ENCODE peak calls at places on chromosomes 5 and 9, in nine cellular contexts. E is cardiac muscle cell, F is GM12865, W is mesenchymal stem cell, R is GM06990, S is PC-3, D is heart left ventricle, X is aorta, I is DND-41. Q is an unnamed sample.

GRCh38 chr9:71910602-71911060 is 362 bp downstream of the ABHD17B start:
- DNase-seq in W (no peak), E (no peak), F (no peak), R (no peak), D (no peak), I (no peak), S (no peak), X (no peak), Q (no peak)

GRCh38 chr5:30041831-30042385 is 1151.6 kb upstream of the CDH6 start:
- DNase-seq in I (no peak), R (no peak), W (no peak), D (no peak), E (no peak), F (no peak), S (peak), X (no peak), Q (no peak)

GRCh38 chr5:32042571-32042970 is 131.5 kb downstream of the GOLPH3 start:
- DNase-seq in D (no peak), F (no peak), W (no peak), I (no peak), X (no peak), R (no peak), E (no peak), S (no peak), Q (no peak)

GRCh38 chr9:109319072-109319630 is 1.7 kb downstream of the EPB41L4B start:
- DNase-seq in W (no peak), E (no peak), I (no peak), F (no peak), X (no peak), D (no peak), R (no peak), S (peak), Q (no peak)

GRCh38 chr5:66209350-66209749 is 65.2 kb downstream of the SREK1 start:
- DNase-seq in E (no peak), R (no peak), F (no peak), S (peak), D (no peak), X (no peak), I (no peak), W (no peak), Q (no peak)

GRCh38 chr5:81779935-81780266 is 29.0 kb upstream of the SSBP2 start:
- DNase-seq in I (peak), F (no peak), W (no peak), S (no peak), R (peak), E (no peak), D (no peak), X (no peak), Q (no peak)

GRCh38 chr9:77016526-77017504 is 2.6 kb upstream of the FOXB2 start:
- DNase-seq in R (no peak), W (no peak), S (no peak), X (no peak), I (no peak), E (no peak), D (no peak), F (no peak), Q (no peak)

GRCh38 chr5:6704361-6704851 is 8.8 kb upstream of the TENT4A start:
- DNase-seq in E (peak), X (peak), I (no peak), S (peak), R (no peak), W (peak), D (peak), F (no peak), Q (no peak)

GRCh38 chr5:151264113-151264512 is 11.1 kb downstream of the GM2A start:
- DNase-seq in S (peak), E (peak), W (peak), I (no peak), R (no peak), F (no peak), X (no peak), D (no peak), Q (no peak)

GRCh38 chr5:179212870-179213269 is 132.4 kb downstream of the ADAMTS2 start:
- DNase-seq in S (no peak), F (no peak), R (no peak), W (no peak), E (no peak), D (no peak), X (no peak), I (no peak), Q (no peak)

GRCh38 chr9:124399999-124400940 is 15.0 kb downstream of the PSMB7 start:
- DNase-seq in E (no peak), S (no peak), R (no peak), W (no peak), X (no peak), F (no peak), D (no peak), I (no peak), Q (no peak)

GRCh38 chr5:111159845-111160244 is 64.3 kb upstream of the CAMK4 start:
- DNase-seq in S (peak), F (peak), X (no peak), I (no peak), R (no peak), W (no peak), E (no peak), D (no peak), Q (no peak)

GRCh38 chr5:73856972-73857371 is 231.0 kb downstream of the ARHGEF28 start:
- DNase-seq in I (no peak), R (no peak), E (peak), X (no peak), F (no peak), W (no peak), D (no peak), S (no peak), Q (peak)

GRCh38 chr5:144122081-144122480 is 48.4 kb downstream of the YIPF5 start:
- DNase-seq in W (no peak), S (no peak), I (no peak), R (no peak), E (no peak), X (no peak), D (no peak), F (no peak), Q (no peak)

GRCh38 chr9:123753011-123753410 is 176.9 kb downstream of the DENND1A start:
- DNase-seq in X (no peak), W (no peak), R (no peak), S (no peak), I (no peak), D (no peak), F (no peak), E (no peak), Q (no peak)

GRCh38 chr5:33146916-33147315 is 293.8 kb upstream of the TARS1 start:
- DNase-seq in F (no peak), S (peak), E (no peak), I (no peak), W (peak), D (no peak), X (no peak), R (no peak), Q (no peak)

GRCh38 chr5:133827001-133827400 is 141.4 kb downstream of the C5orf15 start:
- DNase-seq in D (no peak), E (no peak), I (no peak), S (no peak), F (no peak), W (no peak), X (peak), R (no peak), Q (no peak)

GRCh38 chr5:121974261-121974660 is 12.5 kb downstream of the SRFBP1 start:
- DNase-seq in W (peak), S (no peak), I (no peak), F (no peak), X (no peak), E (peak), D (no peak), R (no peak), Q (no peak)

GRCh38 chr5:150560401-150561191 is 52.7 kb downstream of the NDST1 start:
- DNase-seq in I (peak), F (peak), E (peak), R (no peak), S (peak), D (peak), X (no peak), W (peak), Q (peak)

GRCh38 chr5:142201471-142201887 is 92.9 kb downstream of the NDFIP1 start:
- DNase-seq in S (peak), F (no peak), I (peak), X (no peak), W (peak), E (peak), D (no peak), R (no peak), Q (no peak)

GRCh38 chr5:141703133-141703561 is 21.1 kb upstream of the ARAP3 start:
- DNase-seq in F (no peak), X (no peak), R (no peak), S (no peak), D (no peak), W (no peak), I (no peak), E (no peak), Q (no peak)

GRCh38 chr9:37700900-37701299 is 50.1 kb downstream of the FRMPD1 start:
- DNase-seq in R (no peak), X (no peak), S (no peak), D (no peak), E (no peak), F (no peak), I (no peak), W (no peak), Q (no peak)

GRCh38 chr9:133490865-133491655 is 12.2 kb upstream of the SLC2A6 start:
- DNase-seq in E (peak), X (peak), W (no peak), R (no peak), S (no peak), D (peak), I (no peak), F (no peak), Q (no peak)

GRCh38 chr9:1837453-1838084 is 177.6 kb upstream of the SMARCA2 start:
- DNase-seq in F (peak), E (peak), R (peak), W (no peak), I (peak), D (no peak), X (no peak), S (peak), Q (peak)

GRCh38 chr5:115816226-115817042 is at the start of gene CDO1:
- DNase-seq in W (peak), D (peak), X (peak), R (peak), E (peak), I (no peak), F (no peak), S (no peak), Q (no peak)

GRCh38 chr5:157626831-157627230 is 25.4 kb downstream of the SOX30 start:
- DNase-seq in X (no peak), E (no peak), S (no peak), F (no peak), W (no peak), R (no peak), I (no peak), D (no peak), Q (no peak)

DNA sequence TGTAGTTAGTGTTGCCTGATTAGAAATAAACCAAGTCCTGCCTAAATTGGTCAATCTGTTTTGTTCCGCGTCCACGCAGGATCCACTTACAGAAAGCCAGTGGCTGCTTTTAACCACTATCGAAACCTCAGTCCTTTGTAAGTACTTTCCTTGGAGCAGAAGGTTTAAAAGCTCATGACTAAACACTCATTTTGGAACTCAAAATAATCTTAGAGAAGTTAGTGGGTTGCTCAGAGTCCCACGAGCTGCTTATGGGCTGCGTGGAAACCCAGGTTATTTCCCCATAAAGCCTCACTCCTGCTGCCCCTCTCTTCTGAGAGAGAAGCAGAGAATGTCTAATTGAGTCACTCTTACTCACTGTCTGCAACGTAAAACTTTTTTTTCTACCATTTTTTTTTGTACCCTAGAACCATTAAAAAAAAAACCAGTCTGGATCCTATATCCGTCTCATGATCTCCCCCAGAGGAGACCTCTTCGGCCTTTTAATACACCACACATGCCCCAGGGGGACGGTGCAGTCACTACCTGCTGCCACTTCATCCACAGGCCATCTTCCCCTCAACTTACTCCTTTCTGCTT is 7.5 kb downstream of the BASP1 start:
- DNase-seq in I (no peak), E (peak), F (peak), D (no peak), S (no peak), W (peak), R (peak), X (no peak), Q (no peak)
- H3K4me3 ChIP-seq in I (no peak), E (no peak), F (peak), D (no peak), S (no peak), W (no peak), R (no peak), X (no peak), Q (no peak)

GRCh38 chr9:127768666-127769065 is 9.8 kb downstream of the SH2D3C start:
- DNase-seq in S (no peak), E (no peak), W (no peak), R (no peak), F (no peak), I (no peak), X (no peak), D (no peak), Q (no peak)

GRCh38 chr9:127767909-127768331 is 10.5 kb downstream of the SH2D3C start:
- DNase-seq in X (no peak), W (peak), E (peak), F (no peak), R (no peak), S (no peak), D (peak), I (no peak), Q (no peak)

GRCh38 chr9:127769101-127769500 is 9.4 kb downstream of the SH2D3C start:
- DNase-seq in I (no peak), D (no peak), X (no peak), R (no peak), W (no peak), E (no peak), S (no peak), F (no peak), Q (no peak)

GRCh38 chr9:127765418-127765817 is 13.0 kb downstream of the SH2D3C start:
- DNase-seq in R (no peak), W (no peak), D (no peak), E (no peak), I (no peak), X (no peak), F (no peak), S (no peak), Q (no peak)

DNA sequence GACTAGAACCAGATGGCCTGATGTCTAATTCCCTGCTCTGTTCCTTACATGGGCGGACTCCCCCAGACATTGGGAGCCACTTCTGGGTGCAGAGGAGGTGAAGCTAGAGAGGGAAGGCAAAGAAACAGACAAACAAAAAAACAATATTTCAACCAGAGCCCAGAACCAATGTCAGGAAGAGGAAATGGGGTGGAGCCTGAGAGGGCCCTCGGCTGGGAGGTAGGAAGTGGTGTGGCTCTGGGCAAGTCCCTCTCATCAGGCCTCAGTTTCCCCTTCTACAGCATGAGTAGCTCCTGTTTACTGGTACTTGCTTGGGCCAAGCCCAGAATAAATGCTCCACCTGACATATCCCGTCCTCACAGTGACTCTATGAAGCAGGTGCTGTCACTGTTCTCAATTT is 11.1 kb downstream of the SH2D3C start:
- DNase-seq in I (no peak), W (no peak), D (no peak), X (no peak), R (no peak), F (no peak), S (no peak), E (no peak), Q (no peak)
- H3K4me3 ChIP-seq in I (no peak), W (no peak), D (peak), X (no peak), R (no peak), F (no peak), S (no peak), E (no peak), Q (no peak)

GRCh38 chr5:176414704-176415103 is 1.6 kb downstream of the CLTB start:
- DNase-seq in W (no peak), D (no peak), I (no peak), S (peak), R (no peak), E (no peak), F (no peak), X (no peak), Q (no peak)
- H3K4me3 ChIP-seq in W (peak), D (peak), I (peak), S (peak), R (no peak), E (no peak), F (no peak), X (no peak), Q (no peak)

DNA sequence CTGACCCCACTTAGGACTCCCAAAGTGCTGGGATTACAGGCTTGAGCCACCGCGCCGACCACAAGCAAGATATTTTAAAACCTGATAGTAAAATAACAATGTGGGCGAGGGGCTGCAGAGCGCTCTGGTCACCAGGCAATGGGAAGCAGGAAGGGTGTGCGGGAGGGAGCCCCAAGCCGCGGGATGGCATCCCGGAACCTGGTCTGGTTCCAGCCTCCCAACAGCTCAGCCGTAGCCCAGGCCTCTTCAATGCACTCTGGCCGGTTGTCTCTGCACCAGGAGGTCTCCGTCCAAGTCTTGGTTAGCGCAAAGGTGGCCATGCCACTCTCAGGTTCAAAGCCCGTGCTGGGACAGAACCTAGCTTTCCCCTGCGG is 694 bp upstream of the UAP1L1 start:
- DNase-seq in I (no peak), W (no peak), S (no peak), D (no peak), X (peak), F (no peak), E (no peak), R (no peak), Q (no peak)
- H3K4me3 ChIP-seq in I (no peak), W (peak), S (no peak), D (peak), X (no peak), F (peak), E (peak), R (peak), Q (peak)

GRCh38 chr9:136995772-136996308 is 528 bp downstream of the CLIC3 start:
- DNase-seq in F (no peak), I (no peak), W (no peak), D (no peak), S (no peak), R (no peak), E (no peak), X (no peak), Q (no peak)

GRCh38 chr9:136992819-136993369 is 672 bp downstream of the PAXX start:
- DNase-seq in R (no peak), F (no peak), S (no peak), X (no peak), E (no peak), W (no peak), I (no peak), D (no peak), Q (no peak)

GRCh38 chr9:136994885-136995224 is 1.5 kb downstream of the CLIC3 start:
- DNase-seq in W (no peak), X (no peak), D (no peak), I (no peak), F (no peak), R (no peak), E (no peak), S (no peak), Q (no peak)

GRCh38 chr9:136995370-136995769 is 998 bp downstream of the CLIC3 start:
- DNase-seq in W (no peak), R (no peak), I (no peak), D (no peak), F (no peak), S (no peak), E (no peak), X (no peak), Q (no peak)

GRCh38 chr9:136994180-136994884 is 2.0 kb downstream of the CLIC3 start:
- DNase-seq in I (no peak), E (no peak), W (no peak), R (no peak), X (no peak), S (no peak), D (no peak), F (no peak), Q (no peak)
- H3K4me3 ChIP-seq in I (no peak), E (no peak), W (no peak), R (no peak), X (no peak), S (no peak), D (peak), F (no peak), Q (no peak)

DNA sequence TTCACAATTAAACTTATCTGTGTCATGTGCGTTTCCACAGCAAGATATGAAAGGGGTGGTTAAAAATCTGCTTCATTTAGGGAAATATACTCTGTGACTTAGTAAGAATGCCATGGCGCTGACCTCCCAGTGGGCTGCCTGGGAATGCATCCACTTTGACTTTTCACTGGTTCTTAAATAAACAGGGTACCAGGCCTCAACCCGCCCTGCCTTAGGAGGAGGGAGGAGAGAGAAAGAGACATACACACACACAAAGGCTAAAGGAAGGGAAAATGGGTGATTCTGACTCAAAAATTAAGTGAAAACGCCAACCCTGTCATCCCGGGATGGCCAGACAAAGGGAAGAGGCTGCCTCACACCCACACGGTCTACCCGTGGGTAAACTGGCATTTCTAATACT is 122.1 kb downstream of the EBF1 start:
- DNase-seq in D (no peak), I (no peak), W (no peak), E (no peak), S (no peak), R (no peak), X (no peak), F (no peak), Q (no peak)
- H3K4me3 ChIP-seq in D (no peak), I (no peak), W (no peak), E (no peak), S (no peak), R (no peak), X (no peak), F (no peak), Q (no peak)

GRCh38 chr9:92534199-92535159 is 1.3 kb downstream of the ECM2 start:
- DNase-seq in W (peak), S (no peak), I (no peak), D (no peak), R (peak), X (no peak), F (peak), E (no peak), Q (peak)
- H3K4me3 ChIP-seq in W (peak), S (no peak), I (no peak), D (peak), R (peak), X (peak), F (peak), E (no peak), Q (peak)